ENCODE peak calls at places on chromosomes 5 and 9, in four cellular contexts. H, Z, W and D are unnamed samples.

GRCh38 chr9:89687216-89687615 is 82.4 kb downstream of the GADD45G start:
- DNase-seq in Z (no peak), H (no peak), W (no peak), D (no peak)

GRCh38 chr9:92808726-92809451 is 44.3 kb upstream of the BICD2 start:
- DNase-seq in H (peak), W (peak), Z (peak), D (peak)

GRCh38 chr9:26566141-26566540 is 326.5 kb downstream of the CAAP1 start:
- DNase-seq in W (no peak), H (no peak), Z (no peak), D (no peak)

GRCh38 chr9:116687762-116688160 is 656 bp downstream of the TRIM32 start:
- DNase-seq in Z (no peak), H (no peak), W (no peak), D (no peak)

GRCh38 chr5:1064383-1065142 is 47.3 kb downstream of the SLC12A7 start:
- DNase-seq in H (no peak), Z (no peak), W (no peak), D (no peak)

GRCh38 chr5:37840036-37840909 is at the start of gene GDNF:
- DNase-seq in Z (no peak), H (peak), W (no peak), D (no peak)

GRCh38 chr9:101465330-101465915 is 29.8 kb upstream of the ALDOB start:
- DNase-seq in W (peak), H (no peak), Z (peak), D (no peak)

GRCh38 chr5:180818942-180819341 is 16.3 kb upstream of the MGAT1 start:
- DNase-seq in H (no peak), W (no peak), Z (no peak), D (no peak)

GRCh38 chr9:89207026-89207425 is 28.4 kb upstream of the SHC3 start:
- DNase-seq in Z (no peak), H (no peak), W (no peak), D (no peak)

GRCh38 chr5:102795546-102795945 is 40.4 kb downstream of the PAM start:
- DNase-seq in H (no peak), W (no peak), Z (no peak), D (no peak)

GRCh38 chr9:116087246-116087645 is 66.3 kb upstream of the PAPPA start:
- DNase-seq in Z (peak), H (no peak), W (peak), D (no peak)

GRCh38 chr5:57539281-57539701 is 56.7 kb upstream of the ACTBL2 start:
- DNase-seq in Z (no peak), W (no peak), H (no peak), D (no peak)

GRCh38 chr9:112696461-112696860 is 21.5 kb downstream of the INIP start:
- DNase-seq in W (no peak), H (no peak), Z (no peak), D (no peak)
- TF ChIP-seq CTCF in W (no peak), H (no peak), Z (no peak), D (no peak)

GRCh38 chr5:41878173-41878572 is 7.9 kb upstream of the OXCT1 start:
- DNase-seq in Z (no peak), H (no peak), W (no peak), D (no peak)
- TF ChIP-seq CTCF in Z (no peak), H (no peak), W (no peak), D (no peak)

GRCh38 chr5:176447538-176447981 is 625 bp upstream of the FAF2 start:
- DNase-seq in Z (no peak), H (no peak), W (no peak), D (peak)
- TF ChIP-seq CTCF in Z (no peak), H (no peak), W (no peak), D (no peak)

DNA sequence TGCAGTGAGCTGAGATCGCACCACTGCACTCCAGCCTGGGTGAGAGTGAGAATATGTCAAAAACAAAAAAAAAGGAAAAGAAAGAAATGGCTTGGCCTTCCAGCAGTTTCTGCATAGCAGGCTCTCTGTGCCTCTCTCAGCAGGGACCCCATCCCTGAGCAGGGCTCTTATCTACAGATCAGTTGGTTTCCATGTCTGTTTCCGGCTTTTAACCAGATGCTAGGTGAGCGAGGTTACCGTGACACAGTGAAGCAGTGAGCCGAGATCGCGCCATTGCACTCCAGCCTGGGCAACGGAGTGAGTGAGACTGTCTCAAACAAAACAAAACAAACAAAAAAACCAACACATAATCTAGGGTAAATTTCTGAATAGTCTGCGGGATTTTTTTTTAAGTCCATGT is 51.4 kb downstream of the COL5A1 start:
- DNase-seq in W (no peak), H (no peak), Z (no peak), D (no peak)
- TF ChIP-seq CTCF in W (no peak), H (no peak), Z (no peak), D (no peak)

GRCh38 chr9:130849356-130849755 is 14.3 kb downstream of the ABL1 start:
- DNase-seq in Z (no peak), W (no peak), H (no peak), D (no peak)

GRCh38 chr9:130845901-130846381 is 10.9 kb downstream of the ABL1 start:
- DNase-seq in H (no peak), W (no peak), Z (no peak), D (no peak)

GRCh38 chr9:130845254-130845653 is 10.2 kb downstream of the ABL1 start:
- DNase-seq in W (no peak), H (no peak), Z (no peak), D (no peak)

GRCh38 chr9:130846487-130847305 is 11.6 kb downstream of the ABL1 start:
- DNase-seq in W (peak), H (peak), Z (no peak), D (no peak)

GRCh38 chr9:130847306-130848217 is 12.5 kb downstream of the ABL1 start:
- DNase-seq in Z (peak), H (peak), W (peak), D (no peak)
- TF ChIP-seq CTCF in Z (no peak), H (no peak), W (no peak), D (no peak)

GRCh38 chr5:92838253-92838652 is 742.8 kb downstream of the NR2F1-AS1 start:
- DNase-seq in W (no peak), Z (no peak), H (no peak), D (no peak)
- TF ChIP-seq CTCF in W (no peak), Z (no peak), H (no peak), D (no peak)

DNA sequence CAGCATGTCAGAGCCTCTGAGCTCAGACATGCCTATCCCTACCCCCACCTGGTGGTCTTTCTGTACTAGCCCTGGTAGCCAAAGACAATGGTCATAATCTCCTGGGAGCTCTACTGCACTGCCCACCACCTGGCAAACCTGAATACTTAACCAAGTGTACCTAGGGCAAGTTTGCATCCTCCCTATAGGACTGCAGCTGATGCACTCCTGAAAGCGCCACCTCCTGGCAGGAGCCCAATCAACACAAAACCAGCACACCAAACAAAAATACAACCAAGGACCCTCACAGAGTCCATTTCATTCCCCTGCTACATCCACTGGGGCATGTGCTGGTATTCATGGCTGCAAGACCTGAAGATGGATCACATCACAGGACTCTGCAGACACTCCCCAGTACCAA is 14.8 kb upstream of the FAM174A start:
- DNase-seq in Z (no peak), H (no peak), W (no peak), D (no peak)
- TF ChIP-seq CTCF in Z (no peak), H (no peak), W (no peak), D (no peak)